ENCODE peak calls at places on chromosome 18, in four cellular contexts. H is mesothelial cell of epicardium, M is SW 1271, F is AG20443. K is an unnamed sample.

GRCh38 chr18:6781179-6781714 is 51.7 kb downstream of the ARHGAP28 start:
- DNase-seq in H (no peak), M (no peak), F (peak), K (no peak)

GRCh38 chr18:74550886-74551285 is 16.6 kb downstream of the CNDP1 start:
- DNase-seq in H (no peak), M (no peak), F (no peak), K (no peak)

GRCh38 chr18:60543646-60544045 is 171.1 kb upstream of the MC4R start:
- DNase-seq in H (no peak), M (no peak), F (no peak), K (no peak)

GRCh38 chr18:10924290-10924689 is 225.1 kb downstream of the PIEZO2 start:
- DNase-seq in H (no peak), M (no peak), F (no peak), K (no peak)

GRCh38 chr18:34223164-34223892 is 1.4 kb downstream of the NOL4 start:
- DNase-seq in H (peak), M (no peak), F (peak), K (no peak)

GRCh38 chr18:44899832-44900231 is 219.1 kb downstream of the SETBP1 start:
- DNase-seq in H (no peak), M (no peak), F (no peak), K (no peak)

GRCh38 chr18:24208270-24209035 is 69.6 kb downstream of the CABYR start:
- DNase-seq in H (no peak), M (peak), F (no peak), K (peak)

GRCh38 chr18:596288-596881 is 403 bp upstream of the CLUL1 start:
- DNase-seq in H (peak), M (no peak), F (no peak), K (no peak)

GRCh38 chr18:56351911-56352502 is 286.4 kb downstream of the TXNL1 start:
- DNase-seq in H (no peak), M (no peak), F (no peak), K (no peak)